ENCODE peak calls at places on chromosomes 11 and 22, in nine cellular contexts. One of them, this sample, is unnamed.

GRCh38 chr11:93039841-93040240 is 70.4 kb downstream of the MTNR1B start:
- DNase-seq in GM23248: peak; percentile 33
- DNase-seq in spleen: no peak
- DNase-seq in K562: no peak
- DNase-seq in H7: no peak
- DNase-seq in HCT116: no peak
- DNase-seq in body of pancreas: no peak
- DNase-seq in fibroblast of mammary gland: peak; percentile 85
- DNase-seq in mesendoderm: no peak
- DNase-seq in this sample: no peak

GRCh38 chr11:45556851-45557707 is 108.3 kb downstream of the CHST1 start:
- DNase-seq in K562: peak; percentile 37
- DNase-seq in body of pancreas: no peak
- DNase-seq in mesendoderm: peak; percentile 39
- DNase-seq in H7: no peak
- DNase-seq in HCT116: no peak
- DNase-seq in GM23248: peak; percentile 5
- DNase-seq in spleen: no peak
- DNase-seq in fibroblast of mammary gland: peak; percentile 96
- DNase-seq in this sample: no peak

GRCh38 chr22:34414467-34415440 is 494.5 kb upstream of the LARGE1 start:
- DNase-seq in HCT116: peak; percentile 4
- DNase-seq in fibroblast of mammary gland: peak; percentile 8
- DNase-seq in spleen: no peak
- DNase-seq in mesendoderm: peak; percentile 98
- DNase-seq in GM23248: peak; percentile 3
- DNase-seq in body of pancreas: peak; percentile 42
- DNase-seq in K562: peak; percentile 14
- DNase-seq in H7: peak; percentile 58
- DNase-seq in this sample: no peak

GRCh38 chr22:27170491-27170890 is 513.1 kb downstream of the MIAT start:
- DNase-seq in H7: no peak
- DNase-seq in K562: no peak
- DNase-seq in body of pancreas: no peak
- DNase-seq in fibroblast of mammary gland: peak; percentile 94
- DNase-seq in GM23248: peak; percentile 99
- DNase-seq in spleen: no peak
- DNase-seq in mesendoderm: no peak
- DNase-seq in HCT116: peak; percentile 29
- DNase-seq in this sample: no peak

GRCh38 chr22:38412435-38413084 is 42.4 kb downstream of the KCNJ4 start:
- DNase-seq in spleen: peak; percentile 74
- DNase-seq in GM23248: peak; percentile 21
- DNase-seq in body of pancreas: peak; percentile 40
- DNase-seq in HCT116: no peak
- DNase-seq in H7: peak; percentile 99
- DNase-seq in mesendoderm: no peak
- DNase-seq in K562: peak; percentile 84
- DNase-seq in fibroblast of mammary gland: no peak
- DNase-seq in this sample: no peak

GRCh38 chr11:64720167-64720566 is 2.8 kb downstream of the NRXN2 start:
- DNase-seq in H7: peak; percentile 42
- DNase-seq in fibroblast of mammary gland: no peak
- DNase-seq in GM23248: no peak
- DNase-seq in K562: no peak
- DNase-seq in HCT116: no peak
- DNase-seq in body of pancreas: no peak
- DNase-seq in mesendoderm: no peak
- DNase-seq in spleen: peak; percentile 65
- DNase-seq in this sample: no peak

GRCh38 chr22:50706481-50707125 is 31.4 kb upstream of the ACR start:
- DNase-seq in H7: no peak
- DNase-seq in body of pancreas: no peak
- DNase-seq in GM23248: no peak
- DNase-seq in fibroblast of mammary gland: no peak
- DNase-seq in mesendoderm: no peak
- DNase-seq in spleen: peak; percentile 48
- DNase-seq in K562: no peak
- DNase-seq in HCT116: no peak
- DNase-seq in this sample: peak; percentile 5

GRCh38 chr11:115267871-115268270 is 236.3 kb downstream of the CADM1 start:
- DNase-seq in mesendoderm: no peak
- DNase-seq in spleen: no peak
- DNase-seq in H7: no peak
- DNase-seq in body of pancreas: no peak
- DNase-seq in GM23248: no peak
- DNase-seq in fibroblast of mammary gland: no peak
- DNase-seq in HCT116: no peak
- DNase-seq in K562: no peak
- DNase-seq in this sample: no peak

GRCh38 chr22:29186302-29186701 is 19.4 kb upstream of the EMID1 start:
- DNase-seq in fibroblast of mammary gland: no peak
- DNase-seq in K562: no peak
- DNase-seq in mesendoderm: no peak
- DNase-seq in body of pancreas: no peak
- DNase-seq in H7: no peak
- DNase-seq in HCT116: no peak
- DNase-seq in spleen: no peak
- DNase-seq in GM23248: no peak
- DNase-seq in this sample: no peak

GRCh38 chr11:130168105-130168504 is 8.5 kb downstream of the ST14 start:
- DNase-seq in fibroblast of mammary gland: peak; percentile 94
- DNase-seq in GM23248: peak; percentile 78
- DNase-seq in HCT116: no peak
- DNase-seq in K562: no peak
- DNase-seq in mesendoderm: no peak
- DNase-seq in body of pancreas: no peak
- DNase-seq in H7: no peak
- DNase-seq in spleen: no peak
- DNase-seq in this sample: no peak
- H3K4me3 ChIP-seq in fibroblast of mammary gland: no peak overlapping the region
- H3K4me3 ChIP-seq in GM23248: no peak overlapping the region
- H3K4me3 ChIP-seq in HCT116: no peak overlapping the region
- H3K4me3 ChIP-seq in K562: no peak overlapping the region
- H3K4me3 ChIP-seq in mesendoderm: no peak overlapping the region
- H3K4me3 ChIP-seq in body of pancreas: no peak overlapping the region
- H3K4me3 ChIP-seq in H7: no peak overlapping the region
- H3K4me3 ChIP-seq in spleen: no peak overlapping the region
- H3K4me3 ChIP-seq in this sample: no peak overlapping the region

DNA sequence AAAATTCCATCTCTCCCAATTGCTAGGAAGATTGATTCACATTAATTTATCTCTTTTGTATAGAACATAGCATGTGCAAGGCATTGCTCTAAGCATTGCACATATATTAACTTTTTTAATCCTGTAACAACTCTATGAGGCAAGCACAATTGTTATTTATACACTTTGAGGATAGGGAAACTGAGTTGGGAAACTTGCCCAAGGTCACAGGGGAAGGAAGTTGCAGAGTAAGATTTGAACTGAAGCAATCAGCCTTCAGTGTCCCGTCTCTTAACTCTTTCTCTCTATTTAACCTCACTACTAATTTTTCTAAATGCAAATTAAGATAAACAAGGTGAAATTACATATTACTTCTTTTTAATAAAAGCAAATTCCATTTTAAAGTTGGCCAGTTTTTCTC is 22.1 kb downstream of the OR56B4 start:
- DNase-seq in HCT116: no peak
- DNase-seq in H7: no peak
- DNase-seq in fibroblast of mammary gland: no peak
- DNase-seq in GM23248: no peak
- DNase-seq in mesendoderm: no peak
- DNase-seq in body of pancreas: no peak
- DNase-seq in K562: no peak
- DNase-seq in spleen: no peak
- DNase-seq in this sample: no peak
- H3K4me3 ChIP-seq in HCT116: no peak overlapping the region
- H3K4me3 ChIP-seq in H7: no peak overlapping the region
- H3K4me3 ChIP-seq in fibroblast of mammary gland: no peak overlapping the region
- H3K4me3 ChIP-seq in GM23248: no peak overlapping the region
- H3K4me3 ChIP-seq in mesendoderm: no peak overlapping the region
- H3K4me3 ChIP-seq in body of pancreas: no peak overlapping the region
- H3K4me3 ChIP-seq in K562: no peak overlapping the region
- H3K4me3 ChIP-seq in spleen: no peak overlapping the region
- H3K4me3 ChIP-seq in this sample: no peak overlapping the region

GRCh38 chr22:20523118-20523983 is 15.9 kb downstream of the MED15 start:
- DNase-seq in K562: peak; percentile 76
- DNase-seq in H7: no peak
- DNase-seq in spleen: no peak
- DNase-seq in HCT116: no peak
- DNase-seq in body of pancreas: no peak
- DNase-seq in GM23248: peak; percentile 85
- DNase-seq in fibroblast of mammary gland: peak; percentile 79
- DNase-seq in mesendoderm: peak; percentile 48
- DNase-seq in this sample: no peak
- H3K4me3 ChIP-seq in K562: no peak overlapping the region
- H3K4me3 ChIP-seq in H7: no peak overlapping the region
- H3K4me3 ChIP-seq in spleen: no peak overlapping the region
- H3K4me3 ChIP-seq in HCT116: no peak overlapping the region
- H3K4me3 ChIP-seq in body of pancreas: no peak overlapping the region
- H3K4me3 ChIP-seq in GM23248: peak overlapping the region; percentile 9
- H3K4me3 ChIP-seq in fibroblast of mammary gland: no peak overlapping the region
- H3K4me3 ChIP-seq in mesendoderm: no peak overlapping the region
- H3K4me3 ChIP-seq in this sample: no peak overlapping the region

GRCh38 chr11:7899418-7899817 is 31.6 kb downstream of the OR10A6 start:
- DNase-seq in GM23248: no peak
- DNase-seq in mesendoderm: peak; percentile 85
- DNase-seq in K562: no peak
- DNase-seq in fibroblast of mammary gland: no peak
- DNase-seq in HCT116: no peak
- DNase-seq in H7: no peak
- DNase-seq in spleen: no peak
- DNase-seq in body of pancreas: no peak
- DNase-seq in this sample: no peak
- H3K4me3 ChIP-seq in GM23248: no peak overlapping the region
- H3K4me3 ChIP-seq in mesendoderm: no peak overlapping the region
- H3K4me3 ChIP-seq in K562: no peak overlapping the region
- H3K4me3 ChIP-seq in fibroblast of mammary gland: no peak overlapping the region
- H3K4me3 ChIP-seq in HCT116: no peak overlapping the region
- H3K4me3 ChIP-seq in H7: no peak overlapping the region
- H3K4me3 ChIP-seq in spleen: no peak overlapping the region
- H3K4me3 ChIP-seq in body of pancreas: no peak overlapping the region
- H3K4me3 ChIP-seq in this sample: no peak overlapping the region